ENCODE peak calls at places on chromosomes 5 and 9, in seven cellular contexts. One of them, this sample, is unnamed. For H3K4me1 and H3K9me3, the result is how much of the 10 kb centered on the place peaks cover.

GRCh38 chr5:141182248-141182647 is at the start of gene PCDHB16:
- DNase-seq in psoas muscle: no peak
- DNase-seq in aorta: no peak
- DNase-seq in keratinocyte: no peak
- DNase-seq in spleen: no peak
- DNase-seq in stomach: no peak
- DNase-seq in H9: peak
- DNase-seq in this sample: no peak

GRCh38 chr9:134975253-134975652 is 57.5 kb upstream of the FCN1 start:
- DNase-seq in H9: no peak
- DNase-seq in spleen: no peak
- DNase-seq in aorta: no peak
- DNase-seq in keratinocyte: no peak
- DNase-seq in psoas muscle: no peak
- DNase-seq in stomach: no peak
- DNase-seq in this sample: no peak

GRCh38 chr9:84711398-84711777 is 41.9 kb downstream of the NTRK2 start:
- DNase-seq in H9: no peak
- DNase-seq in psoas muscle: no peak
- DNase-seq in keratinocyte: no peak
- DNase-seq in aorta: no peak
- DNase-seq in spleen: no peak
- DNase-seq in stomach: no peak
- DNase-seq in this sample: peak

GRCh38 chr9:87070331-87070730 is 123.0 kb upstream of the GAS1 start:
- DNase-seq in aorta: no peak
- DNase-seq in keratinocyte: no peak
- DNase-seq in spleen: no peak
- DNase-seq in psoas muscle: no peak
- DNase-seq in H9: no peak
- DNase-seq in stomach: no peak
- DNase-seq in this sample: no peak

GRCh38 chr5:89946514-89946913 is 463.0 kb downstream of the CETN3 start:
- DNase-seq in aorta: no peak
- DNase-seq in psoas muscle: no peak
- DNase-seq in H9: no peak
- DNase-seq in keratinocyte: no peak
- DNase-seq in spleen: no peak
- DNase-seq in stomach: no peak
- DNase-seq in this sample: no peak

GRCh38 chr9:100099722-100100042 is 639 bp downstream of the INVS start:
- DNase-seq in H9: no peak
- DNase-seq in stomach: no peak
- DNase-seq in spleen: no peak
- DNase-seq in keratinocyte: no peak
- DNase-seq in aorta: no peak
- DNase-seq in psoas muscle: no peak
- DNase-seq in this sample: no peak

GRCh38 chr9:125829743-125830142 is 82.6 kb downstream of the PBX3 start:
- DNase-seq in spleen: peak
- DNase-seq in stomach: peak
- DNase-seq in H9: no peak
- DNase-seq in aorta: no peak
- DNase-seq in keratinocyte: no peak
- DNase-seq in psoas muscle: no peak
- DNase-seq in this sample: no peak

GRCh38 chr9:128121924-128122808 is 5.4 kb downstream of the PTGES2 start:
- DNase-seq in psoas muscle: peak
- DNase-seq in keratinocyte: no peak
- DNase-seq in stomach: peak
- DNase-seq in spleen: peak
- DNase-seq in aorta: peak
- DNase-seq in H9: no peak
- DNase-seq in this sample: no peak

GRCh38 chr9:5893591-5894236 is 3.0 kb downstream of the MLANA start:
- DNase-seq in aorta: no peak
- DNase-seq in spleen: no peak
- DNase-seq in psoas muscle: no peak
- DNase-seq in stomach: no peak
- DNase-seq in keratinocyte: no peak
- DNase-seq in H9: no peak
- DNase-seq in this sample: no peak

GRCh38 chr5:97377582-97377981 is 194.5 kb upstream of the RIOK2 start:
- DNase-seq in stomach: no peak
- DNase-seq in H9: no peak
- DNase-seq in psoas muscle: no peak
- DNase-seq in keratinocyte: no peak
- DNase-seq in aorta: no peak
- DNase-seq in spleen: no peak
- DNase-seq in this sample: no peak

GRCh38 chr9:129289883-129290282 is 111.8 kb upstream of the IER5L start:
- DNase-seq in aorta: no peak
- DNase-seq in keratinocyte: no peak
- DNase-seq in H9: no peak
- DNase-seq in psoas muscle: peak
- DNase-seq in spleen: peak
- DNase-seq in stomach: no peak
- DNase-seq in this sample: no peak

GRCh38 chr9:98989036-98990000 is 45.6 kb downstream of the COL15A1 start:
- DNase-seq in stomach: no peak
- DNase-seq in keratinocyte: peak
- DNase-seq in psoas muscle: peak
- DNase-seq in spleen: no peak
- DNase-seq in aorta: peak
- DNase-seq in H9: peak
- DNase-seq in this sample: peak

GRCh38 chr5:62306494-62307363 is 723 bp downstream of the KIF2A start:
- DNase-seq in psoas muscle: no peak
- DNase-seq in spleen: peak
- DNase-seq in aorta: peak
- DNase-seq in H9: peak
- DNase-seq in stomach: peak
- DNase-seq in keratinocyte: no peak
- DNase-seq in this sample: peak

GRCh38 chr9:122463828-122464632 is 13.7 kb downstream of the OR1J1 start:
- DNase-seq in aorta: no peak
- DNase-seq in keratinocyte: no peak
- DNase-seq in psoas muscle: no peak
- DNase-seq in spleen: no peak
- DNase-seq in H9: peak
- DNase-seq in stomach: no peak
- DNase-seq in this sample: no peak

GRCh38 chr9:25613709-25614108 is 64.5 kb downstream of the TUSC1 start:
- DNase-seq in aorta: no peak
- DNase-seq in psoas muscle: no peak
- DNase-seq in spleen: no peak
- DNase-seq in stomach: no peak
- DNase-seq in keratinocyte: no peak
- DNase-seq in H9: no peak
- DNase-seq in this sample: peak

GRCh38 chr5:133383580-133383939 is 228.8 kb downstream of the FSTL4 start:
- DNase-seq in keratinocyte: no peak
- DNase-seq in H9: peak
- DNase-seq in stomach: peak
- DNase-seq in spleen: no peak
- DNase-seq in aorta: no peak
- DNase-seq in psoas muscle: no peak
- DNase-seq in this sample: no peak

GRCh38 chr5:116718317-116718716 is 143.7 kb upstream of the SEMA6A start:
- DNase-seq in psoas muscle: no peak
- DNase-seq in H9: no peak
- DNase-seq in spleen: no peak
- DNase-seq in keratinocyte: no peak
- DNase-seq in aorta: no peak
- DNase-seq in stomach: no peak
- DNase-seq in this sample: no peak

GRCh38 chr5:176810687-176811501 is 535 bp downstream of the UNC5A start:
- DNase-seq in spleen: no peak
- DNase-seq in aorta: no peak
- DNase-seq in H9: no peak
- DNase-seq in keratinocyte: no peak
- DNase-seq in psoas muscle: no peak
- DNase-seq in stomach: no peak
- DNase-seq in this sample: no peak

GRCh38 chr5:74167206-74167929 is 473.2 kb downstream of the ENC1 start:
- DNase-seq in H9: no peak
- DNase-seq in stomach: no peak
- DNase-seq in keratinocyte: no peak
- DNase-seq in spleen: no peak
- DNase-seq in psoas muscle: no peak
- DNase-seq in aorta: no peak
- DNase-seq in this sample: no peak

GRCh38 chr5:141330299-141331080 is at the start of gene PCDHGA1:
- DNase-seq in spleen: no peak
- DNase-seq in keratinocyte: no peak
- DNase-seq in psoas muscle: no peak
- DNase-seq in stomach: no peak
- DNase-seq in aorta: no peak
- DNase-seq in H9: no peak
- DNase-seq in this sample: no peak

GRCh38 chr9:88694625-88695024 is 159.6 kb downstream of the NXNL2 start:
- DNase-seq in keratinocyte: no peak
- DNase-seq in spleen: no peak
- DNase-seq in aorta: no peak
- DNase-seq in H9: no peak
- DNase-seq in psoas muscle: no peak
- DNase-seq in stomach: no peak
- DNase-seq in this sample: no peak

GRCh38 chr9:14303526-14303925 is 10.4 kb downstream of the NFIB start:
- DNase-seq in H9: no peak
- DNase-seq in stomach: no peak
- DNase-seq in keratinocyte: no peak
- DNase-seq in psoas muscle: no peak
- DNase-seq in aorta: no peak
- DNase-seq in spleen: no peak
- DNase-seq in this sample: no peak

GRCh38 chr5:1488882-1489680 is 34.7 kb downstream of the LPCAT1 start:
- DNase-seq in H9: no peak
- DNase-seq in keratinocyte: no peak
- DNase-seq in spleen: no peak
- DNase-seq in aorta: no peak
- DNase-seq in stomach: no peak
- DNase-seq in psoas muscle: no peak
- DNase-seq in this sample: peak

DNA sequence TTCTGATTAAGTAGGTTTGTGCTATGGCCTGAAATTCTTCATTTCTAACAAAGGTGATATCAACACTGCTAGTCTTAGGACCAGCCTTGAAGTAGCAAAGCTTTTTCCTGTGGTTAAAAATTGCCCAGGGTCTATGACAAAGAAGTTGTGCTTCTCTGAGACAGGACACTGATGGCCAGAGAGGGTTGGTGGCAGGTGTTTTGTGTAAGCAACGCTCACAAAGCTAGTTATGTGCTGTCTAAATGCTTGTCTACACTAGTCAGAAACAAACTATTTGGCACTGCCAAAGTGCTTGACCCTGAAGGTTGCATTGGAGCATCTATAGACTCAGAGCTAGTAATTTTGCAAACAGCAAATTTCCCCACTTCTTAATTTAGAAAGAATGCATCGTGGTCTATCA is 44.1 kb upstream of the SELENOP start:
- DNase-seq in aorta: no peak
- DNase-seq in stomach: no peak
- DNase-seq in keratinocyte: no peak
- DNase-seq in H9: no peak
- DNase-seq in spleen: no peak
- DNase-seq in psoas muscle: no peak
- DNase-seq in this sample: peak
- H3K4me1 ChIP-seq in aorta: under half
- H3K4me1 ChIP-seq in stomach: under half
- H3K4me1 ChIP-seq in keratinocyte: under half
- H3K4me1 ChIP-seq in H9: under half
- H3K4me1 ChIP-seq in spleen: under half
- H3K4me1 ChIP-seq in psoas muscle: under half
- H3K4me1 ChIP-seq in this sample: under half

GRCh38 chr5:103569313-103570060 is 6.9 kb upstream of the NUDT12 start:
- DNase-seq in H9: no peak
- DNase-seq in stomach: peak
- DNase-seq in psoas muscle: no peak
- DNase-seq in keratinocyte: no peak
- DNase-seq in spleen: no peak
- DNase-seq in aorta: no peak
- DNase-seq in this sample: no peak

GRCh38 chr5:103573411-103573810 is 10.8 kb upstream of the NUDT12 start:
- DNase-seq in psoas muscle: no peak
- DNase-seq in stomach: no peak
- DNase-seq in spleen: no peak
- DNase-seq in aorta: no peak
- DNase-seq in H9: peak
- DNase-seq in keratinocyte: no peak
- DNase-seq in this sample: peak

GRCh38 chr5:103571730-103572129 is 9.1 kb upstream of the NUDT12 start:
- DNase-seq in keratinocyte: no peak
- DNase-seq in spleen: no peak
- DNase-seq in H9: no peak
- DNase-seq in aorta: no peak
- DNase-seq in psoas muscle: no peak
- DNase-seq in stomach: no peak
- DNase-seq in this sample: no peak
- H3K9me3 ChIP-seq in keratinocyte: under half
- H3K9me3 ChIP-seq in spleen: under half
- H3K9me3 ChIP-seq in H9: under half
- H3K9me3 ChIP-seq in aorta: under half
- H3K9me3 ChIP-seq in psoas muscle: under half
- H3K9me3 ChIP-seq in stomach: under half
- H3K9me3 ChIP-seq in this sample: under half

DNA sequence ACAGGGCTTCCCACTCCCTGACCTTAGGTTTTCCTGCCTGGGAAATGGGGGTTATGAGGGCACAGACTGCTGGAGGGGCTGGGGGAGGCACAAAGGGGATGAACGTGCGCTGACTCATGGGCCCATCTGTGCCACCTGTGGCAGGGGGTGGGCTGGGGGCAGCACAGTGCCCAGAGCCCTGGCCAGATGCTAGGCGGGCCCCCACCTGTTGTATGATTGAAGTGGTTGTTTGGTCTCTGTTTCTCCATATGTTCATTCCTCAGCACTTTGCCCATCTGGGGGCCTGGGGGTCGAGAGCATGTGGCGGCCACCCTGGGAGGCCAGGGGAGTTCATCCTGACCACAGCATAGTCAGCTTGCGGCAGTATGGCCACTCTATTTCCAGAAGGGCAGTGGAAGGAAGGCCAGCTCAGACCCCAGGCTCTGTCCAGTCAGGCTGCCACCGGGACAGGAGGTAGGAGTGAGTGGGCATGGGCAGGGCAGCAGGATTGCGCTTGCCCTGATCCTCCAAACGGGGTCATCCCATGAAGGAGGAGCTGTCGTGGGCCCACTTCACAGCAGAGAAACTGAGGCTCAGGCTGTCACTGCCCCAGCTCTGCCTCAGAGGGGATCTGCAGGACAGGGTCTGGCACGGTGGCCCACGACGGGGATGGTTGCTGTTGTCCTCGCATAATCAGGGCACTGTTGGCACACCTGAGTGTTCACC is 841 bp upstream of the NINJ1 start:
- DNase-seq in stomach: no peak
- DNase-seq in spleen: peak
- DNase-seq in H9: no peak
- DNase-seq in keratinocyte: no peak
- DNase-seq in psoas muscle: peak
- DNase-seq in aorta: peak
- DNase-seq in this sample: no peak
- H3K4me1 ChIP-seq in stomach: half or more
- H3K4me1 ChIP-seq in spleen: half or more
- H3K4me1 ChIP-seq in H9: under half
- H3K4me1 ChIP-seq in keratinocyte: under half
- H3K4me1 ChIP-seq in psoas muscle: under half
- H3K4me1 ChIP-seq in aorta: under half
- H3K4me1 ChIP-seq in this sample: under half

GRCh38 chr9:136957461-136957860 is 5.4 kb downstream of the LCN12 start:
- DNase-seq in aorta: no peak
- DNase-seq in spleen: no peak
- DNase-seq in stomach: no peak
- DNase-seq in H9: no peak
- DNase-seq in keratinocyte: no peak
- DNase-seq in psoas muscle: no peak
- DNase-seq in this sample: no peak
- H3K9me3 ChIP-seq in aorta: under half
- H3K9me3 ChIP-seq in spleen: under half
- H3K9me3 ChIP-seq in stomach: under half
- H3K9me3 ChIP-seq in H9: under half
- H3K9me3 ChIP-seq in keratinocyte: under half
- H3K9me3 ChIP-seq in psoas muscle: under half
- H3K9me3 ChIP-seq in this sample: under half